ENCODE peak calls at places on chromosomes 5 and 9, in six cellular contexts. X is HepG2, Z is GM12878, M is H1, P is HCT116, Y is WTC11. G is an unnamed sample.

GRCh38 chr5:88683506-88684135 is 199.4 kb downstream of the MEF2C start:
- DNase-seq in X (peak), Z (no peak), M (no peak), P (no peak), Y (peak), G (no peak)

GRCh38 chr9:70962761-70963445 is 158.5 kb downstream of the TRPM3 start:
- DNase-seq in X (no peak), Z (no peak), M (no peak), P (no peak), Y (no peak), G (no peak)

GRCh38 chr5:123813251-123813650 is 301.3 kb downstream of the CSNK1G3 start:
- DNase-seq in X (no peak), Z (no peak), M (no peak), P (no peak), Y (no peak), G (no peak)

GRCh38 chr5:66849803-66850202 is 253.6 kb downstream of the MAST4 start:
- DNase-seq in X (no peak), Z (no peak), M (no peak), P (no peak), Y (no peak), G (no peak)

GRCh38 chr5:126965061-126965475 is 65.3 kb downstream of the MARCHF3 start:
- DNase-seq in X (no peak), Z (peak), M (no peak), P (no peak), Y (no peak), G (no peak)

GRCh38 chr9:126471084-126471611 is 142.6 kb upstream of the LMX1B start:
- DNase-seq in X (no peak), Z (peak), M (no peak), P (no peak), Y (no peak), G (no peak)

GRCh38 chr9:91036826-91037510 is 235.3 kb downstream of the SYK start:
- DNase-seq in X (peak), Z (no peak), M (peak), P (peak), Y (peak), G (peak)

GRCh38 chr9:108876425-108876824 is 14.4 kb downstream of the ACTL7A start:
- DNase-seq in X (no peak), Z (no peak), M (no peak), P (no peak), Y (no peak), G (no peak)

GRCh38 chr5:55636177-55636576 is 75.9 kb downstream of the SLC38A9 start:
- DNase-seq in X (no peak), Z (no peak), M (no peak), P (no peak), Y (no peak), G (no peak)

GRCh38 chr9:99050292-99050911 is 54.5 kb upstream of the TGFBR1 start:
- DNase-seq in X (peak), Z (no peak), M (no peak), P (no peak), Y (no peak), G (peak)

GRCh38 chr9:127280880-127281660 is 16.5 kb downstream of the GARNL3 start:
- DNase-seq in X (no peak), Z (no peak), M (no peak), P (no peak), Y (no peak), G (no peak)

GRCh38 chr9:22142681-22143080 is 133.6 kb upstream of the CDKN2B start:
- DNase-seq in X (no peak), Z (no peak), M (no peak), P (no peak), Y (no peak), G (no peak)

GRCh38 chr9:114003756-114004155 is 74.3 kb downstream of the AMBP start:
- DNase-seq in X (no peak), Z (no peak), M (no peak), P (no peak), Y (no peak), G (no peak)

GRCh38 chr9:70003786-70004185 is 39.9 kb upstream of the MAMDC2 start:
- DNase-seq in X (no peak), Z (no peak), M (no peak), P (no peak), Y (no peak), G (no peak)

GRCh38 chr5:39714036-39714698 is 289.4 kb upstream of the DAB2 start:
- DNase-seq in X (peak), Z (peak), M (no peak), P (peak), Y (peak), G (peak)

GRCh38 chr5:56515011-56515410 is 281.9 kb upstream of the ANKRD55 start:
- DNase-seq in X (no peak), Z (no peak), M (no peak), P (no peak), Y (no peak), G (no peak)

GRCh38 chr5:34627794-34628193 is 28.3 kb upstream of the RAI14 start:
- DNase-seq in X (no peak), Z (no peak), M (no peak), P (no peak), Y (no peak), G (no peak)

GRCh38 chr9:129998491-129999122 is 44.4 kb downstream of the FNBP1 start:
- DNase-seq in X (no peak), Z (no peak), M (no peak), P (no peak), Y (no peak), G (no peak)

GRCh38 chr5:157535042-157535865 is 40.3 kb downstream of the ADAM19 start:
- DNase-seq in X (peak), Z (no peak), M (no peak), P (no peak), Y (no peak), G (peak)
- TF ChIP-seq SP1 in X (no peak), Z (no peak), M (no peak), P (no peak), Y (no peak), G (no peak)

GRCh38 chr9:119701651-119702050 is 332.4 kb upstream of the BRINP1 start:
- DNase-seq in X (no peak), Z (no peak), M (no peak), P (no peak), Y (no peak), G (no peak)
- TF ChIP-seq MAX in X (no peak), Z (no peak), M (no peak), P (no peak), Y (no peak), G (no peak)

DNA sequence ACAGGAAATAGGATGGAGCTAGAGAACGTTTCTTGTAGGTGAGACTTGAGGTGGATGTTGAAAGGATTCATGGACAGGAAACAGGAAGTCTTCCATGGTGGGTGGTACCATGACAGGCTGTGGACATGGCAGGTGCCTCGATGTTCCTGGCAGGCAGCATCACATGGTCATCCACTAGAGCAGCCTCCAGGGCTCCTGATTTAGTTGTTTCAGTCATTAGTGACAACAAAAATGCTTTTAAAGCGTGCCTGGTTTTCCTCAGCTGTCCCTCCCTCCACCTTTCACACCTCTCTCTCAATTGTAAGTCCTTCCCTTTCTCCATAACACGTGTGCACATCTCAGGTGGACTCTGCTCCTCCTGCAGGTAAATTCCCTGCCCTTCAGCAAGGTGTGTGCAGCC is 25.2 kb upstream of the ASPN start:
- DNase-seq in X (no peak), Z (no peak), M (no peak), P (no peak), Y (no peak), G (no peak)
- TF ChIP-seq SP1 in X (no peak), Z (no peak), M (no peak), P (no peak), Y (no peak), G (no peak)

DNA sequence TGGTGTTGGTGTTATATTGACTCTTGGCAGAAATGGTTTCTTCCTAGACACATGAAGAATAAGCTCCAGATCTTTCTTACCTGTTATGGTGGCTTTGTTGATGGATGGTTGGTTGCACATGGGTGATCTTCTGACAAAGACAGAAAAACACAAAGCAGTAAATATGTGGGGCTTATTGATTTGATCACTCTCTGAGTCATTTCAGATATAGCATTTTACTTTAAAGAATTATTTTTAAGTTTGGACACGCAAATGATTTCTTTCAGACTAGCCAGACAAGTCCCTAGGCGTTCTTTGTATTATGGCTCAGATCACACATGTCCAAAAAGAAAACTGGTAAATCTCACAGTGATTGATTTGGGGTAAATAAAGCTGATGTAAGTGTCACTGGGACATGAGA is 597.6 kb downstream of the RAB3C start:
- DNase-seq in X (no peak), Z (peak), M (no peak), P (no peak), Y (no peak), G (no peak)
- TF ChIP-seq MAX in X (no peak), Z (no peak), M (no peak), P (no peak), Y (no peak), G (no peak)

GRCh38 chr9:89873801-89874200 is 269.0 kb downstream of the GADD45G start:
- DNase-seq in X (no peak), Z (no peak), M (no peak), P (no peak), Y (no peak), G (no peak)
- TF ChIP-seq SP1 in X (no peak), Z (no peak), M (no peak), P (no peak), Y (no peak), G (no peak)

DNA sequence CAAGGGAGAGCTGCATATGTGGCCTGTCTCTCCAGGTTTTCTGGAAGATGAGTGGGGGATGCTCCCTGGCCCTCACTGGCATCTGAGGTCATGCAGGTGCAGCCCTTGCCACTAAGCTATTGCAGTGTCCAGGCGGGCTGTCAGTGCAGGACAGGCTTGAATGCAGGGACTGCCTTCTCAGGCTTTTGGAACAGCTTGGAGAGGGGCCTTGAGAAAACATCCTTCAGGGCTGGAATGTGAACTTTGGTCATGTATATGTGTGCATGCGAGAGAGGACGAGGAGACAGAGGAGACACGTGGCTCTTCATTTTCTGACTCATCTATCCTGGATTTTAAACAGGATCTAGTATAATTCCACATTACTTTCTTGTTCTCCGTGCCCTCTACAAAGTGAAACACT is 90.3 kb downstream of the MACROH2A1 start:
- DNase-seq in X (peak), Z (no peak), M (no peak), P (no peak), Y (no peak), G (no peak)
- TF ChIP-seq MAX in X (peak), Z (no peak), M (no peak), P (no peak), Y (no peak), G (no peak)

GRCh38 chr5:61010759-61011460 is 65.9 kb downstream of the NDUFAF2 start:
- DNase-seq in X (peak), Z (no peak), M (peak), P (peak), Y (peak), G (peak)
- TF ChIP-seq SP1 in X (no peak), Z (no peak), M (no peak), P (no peak), Y (no peak), G (no peak)

DNA sequence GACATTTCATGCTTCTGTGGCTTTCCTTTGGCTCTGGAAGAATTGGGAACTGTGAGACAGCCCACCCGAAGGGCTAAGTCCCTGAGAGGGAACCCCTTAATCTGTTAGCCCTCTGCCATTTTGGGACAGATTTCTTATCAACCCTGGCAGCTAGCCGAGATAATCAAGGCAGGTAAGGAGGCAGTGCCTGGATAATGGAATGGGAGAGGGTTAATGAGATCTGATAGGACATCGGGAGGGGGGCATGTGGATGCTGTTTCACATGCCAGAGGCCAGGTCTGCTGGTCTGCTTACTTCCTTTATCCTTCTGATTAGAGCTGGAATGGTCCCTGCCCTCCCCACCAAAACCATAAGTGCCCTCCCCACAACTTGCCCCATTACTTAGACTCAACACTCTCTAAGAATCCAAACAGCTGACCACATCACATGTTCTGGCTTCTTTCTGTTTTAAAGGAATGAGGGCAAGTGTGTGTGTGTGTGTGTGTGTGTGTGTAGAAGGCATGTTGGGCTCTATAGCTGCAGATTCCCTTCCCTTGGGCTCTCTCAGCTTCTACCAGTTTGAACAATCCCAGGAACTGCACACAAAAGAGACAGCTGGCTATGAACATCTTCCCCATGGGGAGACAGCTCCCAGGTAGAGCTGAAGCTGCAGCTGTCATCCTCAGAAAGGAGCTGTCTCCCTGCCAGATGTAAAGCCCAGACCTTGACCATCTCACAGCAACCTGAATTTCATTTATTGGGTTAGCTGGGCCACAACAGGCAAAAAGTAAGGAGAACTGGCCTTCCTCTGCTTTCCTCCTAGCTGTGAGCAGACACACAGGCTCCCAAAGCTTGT is 221.3 kb downstream of the PIK3R1 start:
- DNase-seq in X (no peak), Z (no peak), M (no peak), P (no peak), Y (no peak), G (no peak)
- TF ChIP-seq MAX in X (no peak), Z (no peak), M (no peak), P (no peak), Y (no peak), G (no peak)

GRCh38 chr5:140262839-140263238 is 40.1 kb downstream of the PFDN1 start:
- DNase-seq in X (no peak), Z (no peak), M (no peak), P (no peak), Y (no peak), G (no peak)
- TF ChIP-seq SP1 in X (no peak), Z (no peak), M (no peak), P (no peak), Y (no peak), G (no peak)

GRCh38 chr9:1362845-1363244 is 312.7 kb downstream of the DMRT2 start:
- DNase-seq in X (no peak), Z (no peak), M (no peak), P (no peak), Y (no peak), G (no peak)

DNA sequence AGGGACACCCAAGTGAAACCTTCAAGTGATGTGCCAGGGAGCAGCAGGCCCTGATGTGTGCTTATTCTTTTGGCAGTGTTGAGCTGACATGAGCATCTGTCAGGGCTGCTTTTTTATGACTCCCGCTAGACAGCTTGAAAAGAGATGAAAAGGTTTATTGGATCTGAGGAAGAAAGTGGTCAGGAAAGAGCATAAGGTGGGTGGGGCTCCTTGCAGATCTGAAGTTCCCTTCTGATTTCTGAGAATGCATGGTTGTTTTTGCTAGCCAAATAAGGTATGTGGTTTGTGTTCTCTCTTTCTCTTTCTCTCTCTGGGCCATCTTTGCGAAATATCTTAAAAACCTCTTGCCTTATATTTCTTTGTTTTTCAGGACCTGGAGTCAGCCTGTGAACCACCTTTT is 316.1 kb downstream of the DMRT2 start:
- DNase-seq in X (no peak), Z (no peak), M (no peak), P (no peak), Y (no peak), G (no peak)
- TF ChIP-seq MAX in X (no peak), Z (no peak), M (no peak), P (no peak), Y (no peak), G (no peak)